ENCODE peak calls at places on chromosome 3, in nine cellular contexts. V is HepG2, R is H54, L is A549, X is adrenal gland, E is heart left ventricle, Z is endothelial cell of umbilical vein, I is tibial nerve, K is IMR-90. C is an unnamed sample.

GRCh38 chr3:53161820-53162671 is 1.0 kb downstream of the PRKCD start:
- DNase-seq in V (no peak), R (no peak), L (peak), X (no peak), E (no peak), Z (peak), I (no peak), K (peak), C (no peak)

GRCh38 chr3:110711851-110712396 is 359.7 kb upstream of the NECTIN3 start:
- DNase-seq in V (no peak), R (no peak), L (no peak), X (no peak), E (no peak), Z (no peak), I (no peak), K (peak), C (no peak)

GRCh38 chr3:155682437-155682836 is 62.4 kb downstream of the PLCH1 start:
- DNase-seq in V (no peak), R (no peak), L (no peak), X (no peak), E (no peak), Z (no peak), I (no peak), K (no peak), C (no peak)

GRCh38 chr3:175941352-175941751 is 1082.2 kb downstream of the NAALADL2 start:
- DNase-seq in V (no peak), R (no peak), L (no peak), X (no peak), E (no peak), Z (peak), I (no peak), K (no peak), C (no peak)

GRCh38 chr3:151630938-151631417 is 102.7 kb upstream of the AADACL2 start:
- DNase-seq in V (peak), R (no peak), L (no peak), X (no peak), E (no peak), Z (no peak), I (no peak), K (peak), C (no peak)

GRCh38 chr3:141410861-141411771 is 42.8 kb downstream of the ZBTB38 start:
- DNase-seq in V (no peak), R (no peak), L (no peak), X (peak), E (no peak), Z (peak), I (no peak), K (peak), C (no peak)

GRCh38 chr3:72101538-72101937 is 316.6 kb upstream of the PROK2 start:
- DNase-seq in V (no peak), R (no peak), L (no peak), X (no peak), E (no peak), Z (no peak), I (no peak), K (no peak), C (no peak)

GRCh38 chr3:143155756-143156155 is 36.2 kb downstream of the CHST2 start:
- DNase-seq in V (no peak), R (no peak), L (no peak), X (no peak), E (no peak), Z (no peak), I (no peak), K (no peak), C (no peak)

GRCh38 chr3:102136183-102136582 is 286.9 kb downstream of the NFKBIZ start:
- DNase-seq in V (no peak), R (no peak), L (no peak), X (no peak), E (no peak), Z (no peak), I (no peak), K (no peak), C (no peak)

GRCh38 chr3:10941972-10942371 is 50.6 kb upstream of the SLC6A1 start:
- DNase-seq in V (no peak), R (no peak), L (no peak), X (no peak), E (no peak), Z (no peak), I (no peak), K (no peak), C (no peak)

GRCh38 chr3:128198313-128198712 is 45.0 kb downstream of the EEFSEC start:
- DNase-seq in V (peak), R (no peak), L (no peak), X (no peak), E (no peak), Z (no peak), I (no peak), K (no peak), C (no peak)

GRCh38 chr3:54046677-54047214 is 75.6 kb upstream of the CACNA2D3 start:
- DNase-seq in V (no peak), R (no peak), L (no peak), X (peak), E (no peak), Z (no peak), I (no peak), K (no peak), C (peak)

GRCh38 chr3:66338927-66339326 is 118.1 kb downstream of the SLC25A26 start:
- DNase-seq in V (no peak), R (no peak), L (no peak), X (no peak), E (no peak), Z (peak), I (no peak), K (peak), C (no peak)

GRCh38 chr3:172138792-172139507 is 99.6 kb downstream of the FNDC3B start:
- DNase-seq in V (peak), R (no peak), L (no peak), X (peak), E (no peak), Z (peak), I (peak), K (peak), C (peak)

GRCh38 chr3:142278451-142278850 is 53.1 kb upstream of the GK5 start:
- DNase-seq in V (no peak), R (no peak), L (no peak), X (no peak), E (no peak), Z (no peak), I (no peak), K (peak), C (no peak)

GRCh38 chr3:27632431-27633223 is 89.5 kb downstream of the EOMES start:
- DNase-seq in V (peak), R (peak), L (peak), X (peak), E (peak), Z (peak), I (peak), K (peak), C (peak)

GRCh38 chr3:63724987-63725386 is 72.5 kb downstream of the SNTN start:
- DNase-seq in V (no peak), R (peak), L (peak), X (no peak), E (no peak), Z (no peak), I (no peak), K (peak), C (no peak)

GRCh38 chr3:105647047-105647446 is 221.8 kb downstream of the CBLB start:
- DNase-seq in V (peak), R (peak), L (no peak), X (peak), E (no peak), Z (peak), I (no peak), K (peak), C (no peak)

GRCh38 chr3:98763076-98763475 is at the start of gene ST3GAL6:
- DNase-seq in V (no peak), R (no peak), L (no peak), X (peak), E (no peak), Z (peak), I (peak), K (peak), C (no peak)

GRCh38 chr3:48409291-48410201 is 20.3 kb downstream of the PLXNB1 start:
- DNase-seq in V (no peak), R (no peak), L (no peak), X (peak), E (peak), Z (no peak), I (no peak), K (no peak), C (no peak)

GRCh38 chr3:18419232-18419631 is 5.9 kb downstream of the SATB1 start:
- DNase-seq in V (no peak), R (no peak), L (no peak), X (no peak), E (no peak), Z (no peak), I (no peak), K (no peak), C (no peak)

GRCh38 chr3:109257269-109257668 is 59.0 kb downstream of the DPPA2 start:
- DNase-seq in V (no peak), R (peak), L (no peak), X (no peak), E (no peak), Z (peak), I (no peak), K (peak), C (no peak)

GRCh38 chr3:49357466-49358216 is 512 bp downstream of the GPX1 start:
- DNase-seq in V (no peak), R (peak), L (peak), X (peak), E (peak), Z (peak), I (peak), K (peak), C (peak)

GRCh38 chr3:112561693-112562529 is at the start of the genes ATG3 and SLC35A5:
- DNase-seq in V (peak), R (peak), L (peak), X (peak), E (peak), Z (peak), I (peak), K (peak), C (peak)
- TF ChIP-seq POLR2A in V (peak), R (peak), L (peak), X (peak), E (peak), Z (peak), I (peak), K (peak), C (peak)

GRCh38 chr3:195270350-195271115 is 426 bp downstream of the XXYLT1 start:
- DNase-seq in V (peak), R (peak), L (peak), X (peak), E (peak), Z (peak), I (peak), K (peak), C (no peak)
- TF ChIP-seq POLR2A in V (peak), R (peak), L (peak), X (no peak), E (no peak), Z (no peak), I (no peak), K (no peak), C (no peak)

DNA sequence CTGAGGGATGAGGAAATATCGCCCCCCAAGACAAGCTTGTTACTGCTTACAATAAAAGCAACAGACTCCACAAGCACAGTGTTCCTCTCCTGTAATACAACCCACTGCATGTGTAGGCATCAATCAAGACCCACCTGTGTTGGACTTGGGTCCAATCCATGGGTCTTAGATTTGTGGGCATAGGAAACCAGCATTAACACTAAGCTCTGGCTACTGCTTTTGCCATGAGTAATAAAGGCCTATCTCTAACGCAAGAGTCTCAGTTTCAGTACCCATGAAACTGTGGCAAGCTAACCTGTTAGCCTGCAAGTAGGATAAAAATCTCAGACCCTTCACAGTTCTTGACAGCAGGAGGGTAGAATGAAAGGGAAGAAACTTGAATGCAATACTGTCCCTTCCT is 5.2 kb upstream of the EIF1B start:
- DNase-seq in V (no peak), R (no peak), L (no peak), X (no peak), E (no peak), Z (no peak), I (no peak), K (no peak), C (no peak)
- TF ChIP-seq POLR2A in V (no peak), R (no peak), L (no peak), X (no peak), E (no peak), Z (no peak), I (no peak), K (no peak), C (no peak)

DNA sequence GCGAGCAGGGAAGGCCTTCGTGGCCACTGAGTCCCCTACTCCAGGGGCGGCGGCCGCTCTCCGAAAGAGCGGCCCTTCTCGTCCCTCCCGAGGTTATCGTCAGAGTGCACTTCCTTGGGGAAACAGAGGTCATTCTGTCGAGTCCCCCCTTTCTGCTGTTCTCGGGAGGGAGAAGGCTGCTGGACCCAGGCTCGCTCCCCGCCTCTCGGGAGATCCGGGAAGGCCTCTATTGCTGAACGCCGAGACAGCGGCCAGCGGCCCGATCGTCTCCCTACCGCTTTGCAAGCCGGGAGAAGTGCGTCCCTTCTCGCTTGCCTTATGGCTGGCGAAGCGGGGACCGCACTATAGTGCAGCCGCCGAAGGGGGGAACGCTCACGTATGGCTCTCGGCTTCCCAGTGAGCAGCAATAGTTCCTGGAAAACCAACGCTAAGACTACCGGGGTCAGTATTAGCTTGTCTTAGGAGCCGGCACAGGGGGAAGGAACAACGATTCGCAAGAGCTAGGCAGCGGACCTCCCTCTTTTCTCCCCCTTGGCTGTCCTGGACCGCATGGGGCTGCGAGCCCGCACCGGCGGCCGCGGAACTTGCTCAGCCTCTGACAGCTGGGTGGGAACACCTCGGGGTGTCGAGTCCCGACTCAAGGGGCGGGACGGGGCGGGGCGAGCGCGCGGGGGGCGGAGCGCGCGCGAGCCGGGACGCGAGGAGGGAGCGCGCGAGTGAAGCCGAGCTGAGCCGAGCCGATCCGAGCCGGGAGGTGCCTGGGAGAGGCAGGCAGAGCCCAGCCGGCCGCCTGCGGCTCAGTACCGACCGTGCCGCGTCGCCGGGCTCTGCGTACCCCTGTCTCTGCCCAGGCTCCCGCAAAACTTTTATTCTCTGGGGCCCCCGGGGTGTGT is 930 bp upstream of the PPM1L start:
- DNase-seq in V (peak), R (peak), L (peak), X (peak), E (peak), Z (peak), I (peak), K (peak), C (peak)
- TF ChIP-seq POLR2A in V (peak), R (peak), L (peak), X (peak), E (peak), Z (no peak), I (peak), K (peak), C (no peak)

DNA sequence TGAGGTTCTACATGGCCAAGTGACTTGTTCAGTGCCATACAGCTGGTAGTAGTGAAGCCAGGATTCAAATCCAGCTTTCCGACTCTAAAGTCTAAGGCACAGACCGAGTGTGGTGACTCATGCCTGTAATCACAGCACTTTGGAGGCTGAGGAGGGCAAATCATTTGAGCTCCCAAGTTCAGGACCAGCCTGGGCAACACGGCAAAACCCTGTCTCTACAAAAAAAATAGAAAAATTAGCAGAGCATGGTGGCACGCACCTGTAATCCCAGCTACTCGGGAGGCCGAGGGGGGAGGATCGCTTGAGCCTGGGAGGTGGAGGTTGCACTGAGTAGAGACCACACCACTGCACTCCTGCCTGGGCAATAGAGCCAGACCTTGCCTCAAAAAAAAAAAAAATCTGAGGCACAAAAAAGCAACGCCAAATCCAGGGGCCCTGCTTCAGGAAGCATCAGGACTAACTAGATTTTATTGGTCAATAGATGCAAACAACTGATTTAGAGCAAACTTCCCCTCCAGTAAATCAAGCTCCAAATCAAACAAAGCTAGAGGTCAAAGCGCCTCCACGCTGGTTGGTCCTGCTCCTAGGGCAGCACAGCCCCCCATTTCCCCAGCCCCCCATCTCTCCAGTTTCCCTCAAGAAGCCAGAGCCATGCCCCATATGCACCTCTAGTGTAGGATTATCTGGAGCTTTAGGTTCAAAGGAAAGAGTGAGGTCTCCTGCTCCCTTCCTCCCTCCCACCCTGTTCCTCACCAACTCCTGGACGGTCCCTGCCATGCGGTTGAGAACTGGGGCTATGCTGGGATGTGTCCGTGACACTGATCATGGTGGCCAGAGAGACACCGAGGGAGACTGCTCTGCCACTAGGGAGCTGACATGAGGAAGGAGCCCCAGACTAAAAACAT is 2.9 kb upstream of the TNK2 start:
- DNase-seq in V (no peak), R (no peak), L (no peak), X (no peak), E (no peak), Z (no peak), I (no peak), K (no peak), C (no peak)
- TF ChIP-seq POLR2A in V (no peak), R (no peak), L (no peak), X (no peak), E (no peak), Z (no peak), I (no peak), K (no peak), C (no peak)

GRCh38 chr3:138057384-138057783 is 47.4 kb downstream of the CLDN18 start:
- DNase-seq in V (no peak), R (no peak), L (no peak), X (no peak), E (no peak), Z (no peak), I (no peak), K (no peak), C (no peak)
- TF ChIP-seq POLR2A in V (no peak), R (no peak), L (no peak), X (no peak), E (no peak), Z (no peak), I (no peak), K (no peak), C (no peak)

DNA sequence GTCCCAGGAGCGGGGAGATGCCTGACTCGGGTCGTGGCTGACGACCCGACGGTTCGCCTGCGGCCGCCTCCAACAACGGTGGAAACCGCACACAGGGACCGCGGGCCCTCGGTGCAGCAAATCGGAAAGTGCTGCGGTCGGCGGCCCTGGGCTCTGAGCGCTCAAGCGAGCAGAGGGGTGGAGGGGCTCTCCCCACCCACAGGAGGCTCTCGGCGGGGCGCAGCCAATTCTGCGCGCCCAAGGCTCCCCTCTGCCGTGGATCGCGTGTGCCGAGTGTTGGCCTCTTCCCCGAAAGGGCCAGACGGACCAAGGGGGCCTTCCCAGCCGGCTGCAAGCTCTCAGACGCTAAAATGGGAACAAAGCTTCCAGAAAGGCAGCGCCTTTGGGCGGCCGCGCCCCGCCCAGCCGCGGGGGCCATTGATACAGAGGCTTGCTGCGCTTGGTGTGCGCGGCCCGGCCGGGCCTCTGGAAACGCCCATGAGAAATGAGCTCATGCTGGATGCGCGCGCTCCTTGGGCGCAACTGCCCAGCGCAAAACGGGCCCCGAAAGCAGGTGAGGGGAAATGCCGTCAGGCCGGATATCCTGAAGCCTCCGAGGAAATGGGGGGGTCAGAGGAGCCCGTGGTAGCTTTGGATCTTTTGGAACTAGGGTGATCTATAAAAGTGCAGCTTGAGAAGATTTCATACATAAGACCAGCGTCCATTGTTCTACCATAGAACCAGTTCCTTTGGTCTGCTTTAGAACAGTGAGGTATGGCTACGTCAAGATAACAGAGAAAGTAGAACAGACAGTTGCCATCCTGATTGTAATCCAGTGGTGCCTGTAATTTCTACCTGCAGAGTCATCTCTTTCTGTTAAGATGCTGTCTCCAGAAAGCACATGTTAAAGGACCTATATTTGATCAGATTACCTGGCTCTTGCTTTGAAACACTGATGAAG is 1.2 kb upstream of the GSK3B start:
- DNase-seq in V (peak), R (peak), L (peak), X (peak), E (peak), Z (peak), I (peak), K (peak), C (peak)
- TF ChIP-seq POLR2A in V (peak), R (peak), L (peak), X (peak), E (peak), Z (peak), I (peak), K (peak), C (peak)

DNA sequence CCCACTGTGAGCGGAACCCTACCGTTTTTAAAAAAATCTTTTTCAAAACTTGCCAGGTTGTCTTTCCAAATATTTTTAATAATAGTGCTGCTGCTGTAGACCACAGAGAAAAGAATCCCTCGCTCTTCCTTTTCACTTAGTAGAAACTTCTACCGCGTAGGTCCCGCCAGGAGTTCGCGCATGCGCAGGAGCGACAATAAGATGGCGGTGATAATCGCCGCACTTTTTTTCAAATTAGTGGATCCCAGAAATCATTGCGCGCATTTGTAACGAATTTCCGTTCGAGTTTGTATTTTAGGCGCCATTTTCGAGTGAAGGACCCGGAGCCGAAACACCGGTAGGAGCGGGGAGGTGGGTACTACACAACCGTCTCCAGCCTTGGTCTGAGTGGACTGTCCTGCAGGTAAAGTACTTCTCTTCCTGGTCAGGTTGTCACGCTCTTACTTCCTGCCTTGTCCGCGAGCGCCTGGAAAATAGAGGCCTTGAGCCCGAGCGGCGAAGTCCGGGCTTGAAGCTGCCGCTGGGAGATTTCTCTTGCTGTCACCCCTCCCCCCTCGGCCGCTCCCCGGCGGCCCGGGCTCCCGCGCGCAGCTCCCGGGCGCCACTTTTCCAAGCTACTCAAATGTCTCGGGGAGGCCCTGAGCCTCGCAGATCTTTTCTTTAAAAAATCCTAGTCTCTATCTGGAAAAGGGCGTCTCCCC is at the start of gene SMC4:
- DNase-seq in V (peak), R (peak), L (peak), X (peak), E (peak), Z (peak), I (peak), K (peak), C (peak)
- TF ChIP-seq POLR2A in V (peak), R (peak), L (peak), X (peak), E (peak), Z (peak), I (no peak), K (peak), C (peak)